ENCODE peak calls at places on chromosome X, in ten cellular contexts. R is sciatic nerve; F is dorsolateral prefrontal cortex; J is hypothalamus; C is CD4-positive, alpha-beta memory T cell; X is kidney glomerular epithelial cell; D is effector memory CD8-positive, alpha-beta T cell; P is CD8-positive, alpha-beta T cell; V is RPMI8226; H is activated naive CD4-positive, alpha-beta T cell. E is an unnamed sample.
A peak's percentile ranks its signal among the peaks of the same experiment; 100 is the strongest.

GRCh38 chrX:18931972-18932371 is 51.9 kb downstream of the PHKA2 start:
- DNase-seq in F (no peak), R (no peak), J (peak; percentile 2), X (peak; percentile 0), V (peak; percentile 22), H (no peak), C (no peak), P (no peak), D (no peak), E (no peak)

GRCh38 chrX:154540897-154541535 is 5.6 kb downstream of the G6PD start:
- DNase-seq in D (no peak), H (no peak), C (no peak), V (no peak), X (no peak), P (no peak), J (no peak), F (no peak), R (no peak), E (no peak)

GRCh38 chrX:37462346-37462745 is 109.1 kb upstream of the LANCL3 start:
- DNase-seq in H (no peak), X (no peak), V (no peak), C (no peak), R (no peak), F (no peak), P (no peak), J (no peak), D (no peak), E (no peak)

GRCh38 chrX:9606971-9607370 is 142.1 kb downstream of the TBL1X start:
- DNase-seq in F (no peak), D (no peak), J (no peak), V (no peak), P (no peak), C (no peak), X (no peak), R (no peak), H (no peak), E (no peak)

GRCh38 chrX:73826996-73827395 is 264.0 kb downstream of the CHIC1 start:
- DNase-seq in D (no peak), R (no peak), C (no peak), V (no peak), P (no peak), F (no peak), H (no peak), J (no peak), X (no peak), E (no peak)

GRCh38 chrX:24149346-24150050 is at the start of gene ZFX:
- DNase-seq in V (peak; percentile 64), J (peak; percentile 55), X (no peak), P (peak; percentile 88), C (peak; percentile 82), R (peak; percentile 85), H (peak; percentile 68), F (peak; percentile 49), D (peak; percentile 33), E (no peak)

GRCh38 chrX:65706041-65706828 is 38.8 kb downstream of the MSN start:
- DNase-seq in C (no peak), J (no peak), D (peak; percentile 16), F (no peak), R (no peak), P (no peak), X (peak; percentile 65), V (no peak), H (no peak), E (no peak)

GRCh38 chrX:148573119-148573518 is 72.7 kb downstream of the AFF2 start:
- DNase-seq in D (no peak), V (no peak), F (no peak), J (no peak), C (no peak), H (no peak), P (no peak), R (no peak), X (no peak), E (no peak)

GRCh38 chrX:70042399-70043371 is 7.1 kb downstream of the AWAT2 start:
- DNase-seq in X (no peak), V (no peak), D (no peak), H (no peak), R (no peak), F (no peak), C (no peak), P (peak; percentile 31), J (no peak), E (no peak)

GRCh38 chrX:150848914-150849365 is 49.5 kb downstream of the CD99L2 start:
- DNase-seq in J (no peak), D (no peak), V (peak; percentile 6), R (no peak), X (no peak), H (no peak), C (no peak), F (no peak), P (no peak), E (no peak)

GRCh38 chrX:46597774-46598173 is 24.2 kb downstream of the CHST7 start:
- DNase-seq in J (no peak), X (no peak), P (no peak), F (no peak), D (no peak), C (no peak), R (no peak), V (no peak), H (no peak), E (no peak)

GRCh38 chrX:9467181-9467580 is 2.3 kb downstream of the TBL1X start:
- DNase-seq in J (no peak), F (no peak), C (no peak), D (no peak), R (no peak), P (no peak), X (no peak), V (no peak), H (no peak), E (no peak)

GRCh38 chrX:153770606-153771175 is 6.6 kb downstream of the PLXNB3 start:
- DNase-seq in H (no peak), J (no peak), P (no peak), D (no peak), F (peak; percentile 26), C (no peak), X (no peak), V (no peak), R (no peak), E (no peak)

GRCh38 chrX:37912286-37912685 is 64.9 kb upstream of the DYNLT3 start:
- DNase-seq in X (no peak), H (no peak), R (no peak), P (no peak), C (no peak), J (no peak), D (no peak), F (no peak), V (no peak), E (no peak)

GRCh38 chrX:17521871-17522693 is 147.1 kb downstream of the NHS start:
- DNase-seq in P (no peak), H (no peak), C (no peak), F (no peak), J (no peak), V (peak; percentile 13), D (no peak), X (no peak), R (no peak), E (no peak)

GRCh38 chrX:9650091-9650490 is 115.6 kb downstream of the GPR143 start:
- DNase-seq in R (no peak), X (no peak), F (no peak), J (no peak), H (no peak), V (no peak), C (no peak), D (no peak), P (no peak), E (no peak)

GRCh38 chrX:140524556-140524955 is 19.7 kb upstream of the SOX3 start:
- DNase-seq in J (no peak), V (no peak), F (no peak), D (no peak), X (no peak), C (no peak), H (no peak), P (no peak), R (no peak), E (no peak)

GRCh38 chrX:267771-268261 is 13.4 kb upstream of the PLCXD1 start:
- DNase-seq in D (no peak), F (peak; percentile 31), H (no peak), J (no peak), P (no peak), C (no peak), V (peak; percentile 1), R (peak; percentile 48), X (no peak), E (no peak)

GRCh38 chrX:24846551-24847170 is 152.9 kb downstream of the POLA1 start:
- DNase-seq in H (no peak), P (no peak), V (no peak), X (no peak), D (no peak), R (no peak), J (no peak), C (no peak), F (no peak), E (no peak)

GRCh38 chrX:13051529-13052172 is 7.2 kb upstream of the FAM9C start:
- DNase-seq in H (peak; percentile 14), P (peak; percentile 73), V (peak; percentile 40), R (no peak), X (no peak), F (no peak), J (no peak), C (peak; percentile 71), D (peak; percentile 2), E (no peak)

GRCh38 chrX:150692296-150692695 is 900 bp upstream of the MTMR1 start:
- DNase-seq in H (no peak), J (no peak), C (no peak), V (no peak), P (no peak), F (no peak), D (no peak), X (peak; percentile 15), R (no peak), E (no peak)

GRCh38 chrX:125998432-125998831 is 167.7 kb downstream of the DCAF12L2 start:
- DNase-seq in V (peak; percentile 20), F (no peak), D (no peak), P (no peak), J (no peak), H (no peak), C (no peak), X (no peak), R (no peak), E (no peak)

GRCh38 chrX:69616520-69617203 is 749 bp downstream of the EDA start:
- DNase-seq in C (peak; percentile 2), H (no peak), F (no peak), R (peak; percentile 58), X (no peak), V (peak; percentile 38), J (peak; percentile 6), D (no peak), P (no peak), E (no peak)

GRCh38 chrX:115112411-115112810 is 76.8 kb upstream of the RBMXL3 start:
- DNase-seq in J (no peak), D (no peak), V (no peak), X (no peak), R (no peak), H (no peak), F (no peak), C (no peak), P (no peak), E (no peak)

GRCh38 chrX:100980608-100981497 is 11.3 kb downstream of the ARL13A start:
- DNase-seq in X (no peak), C (no peak), F (no peak), H (no peak), R (peak; percentile 54), P (no peak), D (no peak), J (no peak), V (no peak), E (no peak)

GRCh38 chrX:110180928-110181310 is 137.0 kb downstream of the AMMECR1 start:
- DNase-seq in X (peak; percentile 15), J (no peak), C (no peak), R (no peak), H (no peak), D (no peak), P (no peak), F (no peak), V (no peak), E (no peak)

GRCh38 chrX:27997641-27998040 is 16.4 kb upstream of the DCAF8L1 start:
- DNase-seq in R (no peak), H (no peak), C (no peak), F (no peak), D (no peak), P (no peak), J (no peak), V (no peak), X (no peak), E (no peak)

GRCh38 chrX:71128915-71129765 is 10.7 kb downstream of the MED12 start:
- DNase-seq in C (peak; percentile 80), J (peak; percentile 37), X (no peak), D (peak; percentile 69), H (peak; percentile 64), V (peak; percentile 58), R (peak; percentile 82), P (peak; percentile 86), F (peak; percentile 74), E (peak; percentile 2)